ENCODE peak calls at places on chromosomes 16 and 17, in eight cellular contexts. L, X, T, N, J, S, D and Z are unnamed samples.

GRCh38 chr16:17222756-17223411 is 247.9 kb downstream of the XYLT1 start:
- DNase-seq in J (no peak), N (no peak), S (no peak), D (no peak), T (peak), L (peak), X (no peak), Z (no peak)

GRCh38 chr17:80647746-80648145 is 103.1 kb downstream of the RPTOR start:
- DNase-seq in X (peak), D (no peak), N (no peak), S (peak), T (no peak), J (no peak), L (no peak), Z (peak)

GRCh38 chr17:15884731-15885130 is 60.2 kb upstream of the ADORA2B start:
- DNase-seq in T (no peak), N (no peak), J (no peak), L (no peak), X (peak), S (peak), D (no peak), Z (peak)

GRCh38 chr17:17572010-17572785 is 19.3 kb downstream of the PEMT start:
- DNase-seq in S (no peak), D (no peak), J (no peak), T (no peak), X (no peak), N (no peak), L (no peak), Z (no peak)

GRCh38 chr16:11064846-11065245 is 120.5 kb downstream of the CLEC16A start:
- DNase-seq in X (no peak), D (no peak), N (no peak), T (no peak), S (no peak), L (no peak), J (no peak), Z (no peak)

GRCh38 chr17:75753514-75754377 is 11.2 kb downstream of the GALK1 start:
- DNase-seq in S (no peak), L (peak), N (peak), D (peak), X (peak), J (no peak), T (no peak), Z (no peak)

GRCh38 chr17:61490540-61490975 is 38.3 kb downstream of the TBX4 start:
- DNase-seq in X (peak), D (no peak), T (no peak), L (no peak), S (peak), J (no peak), N (no peak), Z (peak)

GRCh38 chr16:19701091-19701490 is 16.9 kb downstream of the KNOP1 start:
- DNase-seq in N (no peak), X (peak), T (no peak), S (no peak), D (no peak), L (no peak), J (no peak), Z (no peak)

GRCh38 chr16:87338155-87338765 is 21.1 kb upstream of the C16orf95 start:
- DNase-seq in L (no peak), D (no peak), J (no peak), S (no peak), N (no peak), X (no peak), T (no peak), Z (no peak)

GRCh38 chr17:42980766-42981397 is 517 bp downstream of the RUNDC1 start:
- DNase-seq in S (peak), L (peak), T (no peak), J (no peak), X (peak), D (peak), N (peak), Z (peak)

GRCh38 chr16:55301385-55302008 is 22.5 kb upstream of the IRX6 start:
- DNase-seq in X (no peak), S (no peak), T (no peak), D (no peak), J (no peak), L (no peak), N (no peak), Z (no peak)

GRCh38 chr17:30323895-30324319 is 9.9 kb downstream of the TMIGD1 start:
- DNase-seq in S (peak), T (peak), L (no peak), X (peak), N (no peak), J (no peak), D (no peak), Z (peak)

GRCh38 chr17:51427259-51428255 is 167.2 kb downstream of the UTP18 start:
- DNase-seq in D (no peak), L (no peak), J (no peak), X (no peak), N (no peak), T (no peak), S (no peak), Z (no peak)

GRCh38 chr16:58026705-58027340 is 1.3 kb downstream of the MMP15 start:
- DNase-seq in N (no peak), T (no peak), S (no peak), J (no peak), L (peak), X (no peak), D (peak), Z (no peak)

GRCh38 chr16:9154576-9155410 is 63.3 kb downstream of the HAPSTR1 start:
- DNase-seq in X (no peak), N (no peak), S (no peak), J (no peak), T (no peak), D (no peak), L (no peak), Z (no peak)

GRCh38 chr16:88062341-88062861 is 111.2 kb downstream of the BANP start:
- DNase-seq in L (peak), T (peak), S (no peak), X (peak), D (no peak), N (peak), J (no peak), Z (no peak)

GRCh38 chr16:86768999-86769398 is 190.7 kb downstream of the FOXL1 start:
- DNase-seq in D (no peak), L (no peak), N (no peak), S (peak), T (no peak), J (peak), X (peak), Z (peak)

GRCh38 chr16:22624038-22624656 is 113.5 kb downstream of the NPIPB5 start:
- DNase-seq in J (no peak), X (no peak), D (no peak), L (no peak), S (no peak), N (no peak), T (no peak), Z (no peak)

GRCh38 chr17:68310141-68310540 is 18.8 kb downstream of the ARSG start:
- DNase-seq in D (no peak), X (no peak), L (no peak), J (no peak), T (no peak), S (peak), N (no peak), Z (peak)

DNA sequence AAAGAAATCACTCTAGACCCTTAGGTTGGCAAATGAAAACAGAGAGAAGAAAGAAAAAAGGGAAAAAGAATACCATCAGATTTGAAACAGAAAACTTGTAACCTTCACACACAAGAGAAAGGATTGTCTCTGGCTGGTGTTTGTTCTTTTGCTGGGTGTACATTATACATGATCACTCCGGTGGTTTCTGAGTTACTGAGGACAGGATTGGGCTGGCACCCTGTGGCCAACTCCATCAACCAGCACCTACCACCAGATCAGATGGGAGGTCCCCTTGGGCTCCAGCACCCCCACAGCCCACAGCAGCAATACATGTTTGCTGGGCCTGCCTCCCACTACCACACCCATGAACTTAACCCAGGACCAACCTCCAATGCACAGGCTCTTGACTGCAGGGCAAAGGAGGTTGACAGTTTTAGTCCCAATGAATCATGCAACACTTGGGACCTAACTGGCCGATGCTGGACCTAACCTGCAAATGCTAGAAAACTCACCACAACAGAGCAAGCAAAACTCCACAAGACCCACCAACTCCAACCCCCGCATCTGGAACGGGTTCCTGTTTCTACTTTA is 308.3 kb downstream of the SOX9 start:
- DNase-seq in L (no peak), N (no peak), T (no peak), X (no peak), J (no peak), D (no peak), S (no peak), Z (no peak)
- TF ChIP-seq CTCF in L (no peak), N (no peak), T (no peak), X (no peak), J (no peak), D (no peak), S (peak), Z (no peak)

GRCh38 chr17:41959336-41960095 is 7.1 kb upstream of the CNP start:
- DNase-seq in L (peak), X (peak), T (no peak), D (peak), S (peak), J (no peak), N (peak), Z (peak)
- TF ChIP-seq CTCF in L (peak), X (peak), T (no peak), D (peak), S (peak), J (peak), N (peak), Z (peak)

GRCh38 chr17:56863974-56864373 is 30.0 kb downstream of the DGKE start:
- DNase-seq in L (no peak), J (no peak), T (no peak), X (no peak), D (peak), S (no peak), N (no peak), Z (no peak)

GRCh38 chr17:56866076-56866475 is 32.1 kb downstream of the DGKE start:
- DNase-seq in S (no peak), T (no peak), L (peak), X (no peak), J (no peak), N (no peak), D (no peak), Z (no peak)

GRCh38 chr17:56867948-56868376 is 34.0 kb downstream of the DGKE start:
- DNase-seq in D (no peak), N (no peak), L (no peak), J (no peak), X (peak), T (no peak), S (no peak), Z (no peak)

GRCh38 chr17:56868716-56869115 is 34.8 kb downstream of the DGKE start:
- DNase-seq in D (no peak), N (no peak), L (no peak), J (no peak), S (no peak), X (no peak), T (no peak), Z (no peak)

GRCh38 chr17:56866496-56866895 is 32.5 kb downstream of the DGKE start:
- DNase-seq in D (no peak), L (no peak), X (no peak), N (no peak), T (no peak), J (no peak), S (no peak), Z (peak)
- TF ChIP-seq CTCF in D (no peak), L (no peak), X (no peak), N (no peak), T (no peak), J (peak), S (peak), Z (no peak)

DNA sequence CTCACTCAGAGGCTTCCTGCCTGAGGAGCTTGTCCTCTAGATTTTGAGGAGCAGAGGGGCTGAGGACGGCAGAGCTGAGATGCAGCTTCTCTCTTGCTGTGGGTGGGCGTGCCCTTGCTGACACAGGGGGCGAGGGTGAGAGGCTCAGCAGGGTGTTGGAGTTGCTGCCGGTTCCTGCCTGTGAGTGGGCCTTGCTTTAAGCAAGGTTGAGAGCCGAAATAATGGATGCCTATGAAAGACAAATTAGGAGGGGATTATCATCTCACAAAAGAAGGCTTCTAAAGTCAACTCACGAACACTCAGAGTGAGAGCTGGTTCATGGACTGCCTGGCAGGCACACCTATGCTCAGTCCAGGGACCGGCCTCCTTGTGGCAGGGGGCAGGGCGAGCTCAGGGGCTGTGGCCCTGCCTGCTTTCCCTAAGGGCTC is 215.6 kb downstream of the MSI2 start:
- DNase-seq in T (no peak), D (no peak), J (no peak), X (no peak), S (no peak), L (no peak), N (no peak), Z (no peak)
- TF ChIP-seq CTCF in T (no peak), D (peak), J (no peak), X (no peak), S (no peak), L (no peak), N (no peak), Z (no peak)

DNA sequence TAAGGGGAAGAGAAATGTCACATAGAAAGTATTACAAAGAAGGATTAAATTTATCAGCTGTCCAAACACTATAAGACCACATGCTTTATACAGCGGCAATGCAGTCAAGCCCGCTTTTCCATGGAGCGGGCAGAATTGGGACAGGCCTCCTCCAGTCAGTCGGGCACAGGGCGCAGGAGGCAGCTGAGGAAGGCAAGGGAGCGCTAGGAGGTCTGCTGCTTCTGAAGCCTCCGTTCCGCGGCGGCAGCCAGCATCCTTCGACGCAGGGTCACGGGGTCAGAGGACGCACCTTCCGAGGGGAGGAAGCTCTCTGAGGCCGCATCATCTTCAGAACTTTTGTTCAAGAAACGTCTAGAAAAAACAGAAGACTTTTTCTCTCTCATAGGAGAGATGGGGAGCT is 62.6 kb downstream of the AMFR start:
- DNase-seq in D (no peak), J (no peak), X (no peak), T (no peak), S (no peak), N (no peak), L (no peak), Z (no peak)
- TF ChIP-seq CTCF in D (no peak), J (no peak), X (no peak), T (no peak), S (no peak), N (no peak), L (no peak), Z (no peak)

GRCh38 chr16:1708768-1709180 is 2.8 kb downstream of the MAPK8IP3 start:
- DNase-seq in D (no peak), L (peak), X (peak), N (no peak), S (peak), T (no peak), J (no peak), Z (no peak)

GRCh38 chr16:1706386-1707192 is 594 bp downstream of the MAPK8IP3 start:
- DNase-seq in X (peak), S (no peak), J (no peak), D (no peak), T (no peak), L (peak), N (no peak), Z (no peak)

GRCh38 chr16:1705688-1706385 is at the start of gene MAPK8IP3:
- DNase-seq in J (peak), L (peak), T (peak), X (peak), D (peak), N (peak), S (peak), Z (peak)

GRCh38 chr16:1708083-1708767 is 2.2 kb downstream of the MAPK8IP3 start:
- DNase-seq in N (no peak), D (no peak), T (no peak), S (no peak), X (no peak), J (no peak), L (peak), Z (no peak)

GRCh38 chr16:1707193-1707790 is 1.3 kb downstream of the MAPK8IP3 start:
- DNase-seq in N (no peak), D (no peak), T (no peak), J (no peak), X (peak), L (peak), S (peak), Z (peak)
- TF ChIP-seq CTCF in N (no peak), D (no peak), T (no peak), J (no peak), X (no peak), L (no peak), S (no peak), Z (no peak)

DNA sequence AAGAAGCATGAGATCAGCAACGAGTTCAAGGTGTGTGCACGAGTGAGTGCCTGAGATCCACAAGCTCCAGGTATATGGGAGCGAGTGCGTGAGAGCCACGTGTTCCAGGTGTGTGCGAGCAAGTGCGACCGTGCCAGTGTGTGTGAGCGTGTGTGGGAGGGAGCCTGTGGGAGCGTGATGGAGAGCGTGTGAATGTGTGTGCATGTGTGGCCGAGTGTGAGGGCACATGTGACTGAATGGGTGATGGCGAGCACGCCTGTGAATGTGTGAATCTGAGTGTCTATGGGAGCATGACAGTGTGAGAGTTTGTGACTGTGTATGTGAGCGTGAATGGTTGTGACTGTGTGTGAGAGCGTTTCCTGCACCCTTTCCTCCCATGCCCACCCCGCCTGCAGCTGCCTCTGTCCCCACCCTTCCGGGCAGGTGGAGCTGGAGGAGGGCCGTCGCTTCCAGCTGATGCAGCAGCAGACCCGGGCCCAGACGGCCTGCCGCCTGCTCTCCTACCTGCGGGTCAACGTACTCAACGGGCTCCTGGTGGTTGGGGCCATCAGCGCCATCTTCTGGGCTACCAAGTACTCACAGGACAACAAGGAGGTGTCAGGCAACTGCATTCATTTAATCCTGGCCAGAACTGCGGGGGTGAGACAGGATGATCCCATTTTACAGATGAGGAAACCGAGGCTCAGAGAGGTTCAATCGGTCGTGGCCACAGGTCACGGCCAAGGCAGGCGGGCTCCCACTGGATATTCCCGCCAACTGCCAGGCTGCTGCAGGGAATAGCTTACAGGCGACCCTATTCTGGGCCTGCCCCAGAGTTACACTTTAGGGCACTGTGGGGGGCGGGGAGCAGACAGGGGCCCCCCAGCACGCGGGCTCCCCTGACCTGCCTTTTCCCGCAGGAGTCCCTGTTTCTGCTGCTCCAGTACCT is 3.7 kb downstream of the TMC8 start:
- DNase-seq in D (peak), J (no peak), T (no peak), N (no peak), X (peak), S (peak), L (peak), Z (peak)
- TF ChIP-seq CTCF in D (peak), J (peak), T (no peak), N (no peak), X (peak), S (peak), L (peak), Z (peak)